ENCODE peak calls at places on chromosomes 6 and 20, in four cellular contexts. I is CD4-positive, CD25-positive, alpha-beta regulatory T cell; H is cardiac muscle cell; Q is BJ. T is an unnamed sample. For H3K27me3, the result is how much of the 10 kb centered on the place peaks cover.

GRCh38 chr6:75377386-75377785 is 92.8 kb upstream of the TMEM30A start:
- DNase-seq in I (no peak), H (no peak), Q (no peak), T (no peak)

GRCh38 chr6:168415149-168415992 is 25.6 kb upstream of the SMOC2 start:
- DNase-seq in I (no peak), H (peak), Q (no peak), T (no peak)

GRCh38 chr6:127841811-127842210 is 59.0 kb downstream of the THEMIS start:
- DNase-seq in I (no peak), H (no peak), Q (no peak), T (no peak)

GRCh38 chr6:15530411-15530810 is 132.4 kb downstream of the DTNBP1 start:
- DNase-seq in I (no peak), H (no peak), Q (no peak), T (no peak)

GRCh38 chr20:25246182-25246943 is 1.5 kb upstream of the PYGB start:
- DNase-seq in I (no peak), H (no peak), Q (no peak), T (no peak)

GRCh38 chr6:135871878-135872277 is 20.4 kb downstream of the PDE7B start:
- DNase-seq in I (no peak), H (peak), Q (peak), T (no peak)

GRCh38 chr20:33838035-33838864 is 27.1 kb downstream of the CHMP4B start:
- DNase-seq in I (no peak), H (no peak), Q (no peak), T (no peak)

GRCh38 chr20:16004108-16004854 is 569.0 kb downstream of the KIF16B start:
- DNase-seq in I (no peak), H (peak), Q (no peak), T (no peak)

GRCh38 chr6:126550323-126550722 is 210.4 kb downstream of the CENPW start:
- DNase-seq in I (no peak), H (no peak), Q (no peak), T (no peak)

GRCh38 chr6:33298773-33299236 is at the start of gene RGL2:
- DNase-seq in I (no peak), H (peak), Q (no peak), T (peak)

GRCh38 chr6:120876405-120876804 is 457.9 kb downstream of the TBC1D32 start:
- DNase-seq in I (no peak), H (no peak), Q (no peak), T (no peak)

GRCh38 chr6:30763618-30764489 is 19.5 kb upstream of the IER3 start:
- DNase-seq in I (no peak), H (peak), Q (no peak), T (no peak)

GRCh38 chr6:113328886-113329381 is 528.2 kb upstream of the MARCKS start:
- DNase-seq in I (no peak), H (peak), Q (no peak), T (no peak)

GRCh38 chr20:50372770-50373088 is 137.5 kb upstream of the PTPN1 start:
- DNase-seq in I (no peak), H (no peak), Q (no peak), T (no peak)

GRCh38 chr20:15265910-15266309 is 928.5 kb upstream of the FLRT3 start:
- DNase-seq in I (no peak), H (no peak), Q (no peak), T (no peak)

GRCh38 chr6:149065658-149066556 is 251.6 kb upstream of the TAB2 start:
- DNase-seq in I (peak), H (peak), Q (no peak), T (peak)

GRCh38 chr6:167679791-167680604 is 146.7 kb upstream of the AFDN start:
- DNase-seq in I (no peak), H (no peak), Q (no peak), T (no peak)

GRCh38 chr6:326896-327537 is 34.7 kb downstream of the DUSP22 start:
- DNase-seq in I (no peak), H (no peak), Q (no peak), T (no peak)

GRCh38 chr6:85406641-85407075 is 43.2 kb upstream of the NT5E start:
- DNase-seq in I (no peak), H (no peak), Q (no peak), T (no peak)

GRCh38 chr6:11144393-11144829 is 32.9 kb upstream of the ERVFRD-1 start:
- DNase-seq in I (peak), H (peak), Q (no peak), T (no peak)
- H3K4me3 ChIP-seq in I (no peak), H (no peak), Q (no peak), T (no peak)

GRCh38 chr20:63022501-63022900 is 15.7 kb upstream of the BHLHE23 start:
- DNase-seq in I (no peak), H (no peak), Q (no peak), T (no peak)
- H3K27me3 ChIP-seq in I (under half), H (under half), Q (half or more), T (under half)

DNA sequence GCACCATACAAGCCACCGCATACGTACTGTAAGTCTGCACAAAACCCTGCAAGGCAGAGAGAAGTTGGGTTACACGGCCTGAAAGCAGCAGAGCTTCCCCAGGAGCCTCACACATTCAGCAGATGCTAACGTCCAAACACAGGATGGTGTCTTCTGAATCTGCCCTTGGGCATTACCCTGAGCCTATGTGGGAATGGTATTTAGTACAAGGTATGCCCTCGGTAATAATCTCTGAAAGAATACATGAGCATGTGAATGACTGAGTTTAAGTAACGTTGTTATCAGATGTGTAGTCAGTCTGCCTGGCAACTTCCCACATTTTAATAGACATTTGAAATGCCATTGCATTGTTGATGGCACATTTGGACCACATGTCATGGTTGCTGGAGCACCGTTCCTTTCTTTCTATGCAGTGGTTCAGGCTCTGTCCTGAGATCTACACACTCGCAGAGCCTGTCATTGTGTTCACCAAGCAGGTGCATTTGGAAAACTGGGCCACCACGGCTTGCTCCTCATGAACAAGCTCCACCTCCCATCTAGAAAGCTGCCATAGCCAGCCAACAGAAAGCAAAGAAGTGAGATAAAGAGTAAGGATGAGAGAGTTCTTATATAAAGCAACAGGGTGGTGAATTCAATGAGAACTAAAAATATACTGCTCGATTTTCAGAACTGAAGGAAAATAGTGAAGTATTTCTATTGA is 136.5 kb upstream of the GGTLC1 start:
- DNase-seq in I (no peak), H (no peak), Q (no peak), T (no peak)
- H3K4me3 ChIP-seq in I (no peak), H (no peak), Q (no peak), T (no peak)

GRCh38 chr6:36676142-36677058 is 2.1 kb upstream of the CDKN1A start:
- DNase-seq in I (no peak), H (no peak), Q (no peak), T (peak)
- H3K27me3 ChIP-seq in I (under half), H (under half), Q (under half), T (under half)

DNA sequence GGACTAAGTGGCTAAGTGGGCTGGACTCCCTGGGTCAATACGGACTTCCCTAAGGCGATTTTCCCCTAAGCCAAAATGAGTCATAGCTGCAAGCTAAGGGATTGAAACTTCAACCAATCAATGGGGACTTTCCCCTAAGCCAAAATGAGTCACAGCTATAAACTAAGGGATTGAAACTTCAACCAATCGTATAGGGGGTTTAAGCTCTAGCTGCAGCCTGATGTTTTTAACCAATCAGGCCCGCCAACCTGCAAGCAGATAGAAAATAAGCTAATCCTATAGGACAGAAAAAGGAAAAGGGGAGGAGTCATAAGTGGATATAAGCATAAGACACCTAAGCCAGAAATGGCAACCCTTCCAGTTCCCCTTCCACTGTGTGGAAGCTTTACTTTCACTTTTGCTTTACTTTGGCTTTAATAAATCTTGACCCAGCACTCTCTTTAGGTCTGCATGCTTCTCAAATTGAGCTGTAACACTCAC is 655.0 kb upstream of the HS3ST5 start:
- DNase-seq in I (no peak), H (no peak), Q (no peak), T (no peak)
- H3K4me3 ChIP-seq in I (no peak), H (no peak), Q (no peak), T (peak)

DNA sequence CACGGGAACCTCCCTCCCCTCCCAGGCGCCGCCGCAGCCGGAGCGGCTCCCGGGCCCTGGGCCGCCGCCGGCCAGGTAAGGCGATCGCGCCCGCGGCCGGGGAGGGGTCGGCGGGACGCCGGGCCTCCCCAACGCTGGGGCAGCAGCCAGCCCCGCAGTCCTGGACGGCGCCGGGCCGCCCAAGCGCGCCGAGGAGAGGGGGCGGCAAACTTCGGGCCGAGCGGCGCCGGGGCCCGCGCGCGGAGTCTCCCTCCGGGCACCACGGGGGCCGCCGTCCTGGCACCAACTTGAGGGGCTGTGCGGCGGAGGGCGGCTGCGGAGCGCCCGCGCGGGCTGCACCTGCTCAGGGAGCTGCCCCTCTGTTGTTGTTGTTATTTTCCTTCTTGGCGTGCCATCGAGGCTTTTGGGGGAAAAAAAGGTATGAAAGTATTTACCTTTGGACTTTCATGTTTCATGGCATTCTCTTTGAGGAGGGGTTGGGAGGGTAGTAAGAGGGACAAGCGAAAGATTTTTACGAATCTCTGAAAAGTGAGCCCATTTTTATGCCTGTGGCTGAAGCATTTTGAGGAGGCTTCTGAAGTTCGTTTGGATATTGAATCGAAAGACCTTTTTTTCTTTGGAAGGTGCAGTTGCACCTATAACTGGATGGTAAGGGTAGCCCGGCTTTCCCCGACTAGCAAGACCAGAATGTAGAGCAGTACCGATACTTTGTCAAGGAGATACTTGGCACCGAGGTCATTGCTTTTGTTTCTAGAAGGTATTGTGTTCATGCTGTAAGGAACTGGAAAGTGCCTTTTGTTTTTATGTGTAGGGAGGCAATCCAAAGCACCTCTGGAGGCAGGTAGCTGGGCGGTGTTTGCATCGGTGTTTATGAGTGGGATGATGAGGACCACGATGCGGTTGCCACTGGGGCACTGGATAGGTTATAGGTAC is at the start of gene RNF182:
- DNase-seq in I (no peak), H (no peak), Q (no peak), T (no peak)
- H3K27me3 ChIP-seq in I (half or more), H (under half), Q (under half), T (under half)

GRCh38 chr6:55423933-55424332 is 96.7 kb downstream of the GFRAL start:
- DNase-seq in I (no peak), H (no peak), Q (no peak), T (no peak)
- H3K4me3 ChIP-seq in I (no peak), H (no peak), Q (no peak), T (no peak)

GRCh38 chr6:143514996-143515760 is 3.7 kb upstream of the FUCA2 start:
- DNase-seq in I (no peak), H (peak), Q (no peak), T (no peak)
- H3K27me3 ChIP-seq in I (under half), H (under half), Q (under half), T (under half)

T was measured in GM06990.